ENCODE peak calls at places on chromosomes 1 and 21, in ten cellular contexts. U is H1, A is Panc1, L is prostate gland, G is OCI-LY7, W is dorsolateral prefrontal cortex, Y is mesothelial cell of epicardium, T is AG09309, Q is ovary, S is fibroblast of pulmonary artery. J is an unnamed sample.

GRCh38 chr1:103190746-103191145 is 82.4 kb upstream of the COL11A1 start:
- DNase-seq in U (no peak), A (no peak), L (no peak), G (no peak), W (no peak), Y (no peak), T (no peak), Q (no peak), S (no peak), J (no peak)

GRCh38 chr1:86207323-86207722 is 50.8 kb upstream of the COL24A1 start:
- DNase-seq in U (no peak), A (no peak), L (no peak), G (no peak), W (peak), Y (no peak), T (peak), Q (no peak), S (peak), J (no peak)

GRCh38 chr21:31444061-31444460 is 100.0 kb upstream of the TIAM1 start:
- DNase-seq in U (no peak), A (no peak), L (no peak), G (no peak), W (no peak), Y (no peak), T (no peak), Q (no peak), S (peak), J (no peak)

GRCh38 chr21:46392921-46393320 is 65.8 kb upstream of the DIP2A start:
- DNase-seq in U (no peak), A (no peak), L (no peak), G (no peak), W (peak), Y (no peak), T (peak), Q (peak), S (peak), J (no peak)

GRCh38 chr1:89454845-89455521 is 69.6 kb upstream of the LRRC8B start:
- DNase-seq in U (peak), A (peak), L (peak), G (peak), W (no peak), Y (no peak), T (peak), Q (peak), S (peak), J (no peak)

GRCh38 chr1:105779727-105780126 is 1276.7 kb upstream of the PRMT6 start:
- DNase-seq in U (no peak), A (no peak), L (no peak), G (no peak), W (no peak), Y (no peak), T (no peak), Q (no peak), S (no peak), J (no peak)

GRCh38 chr21:15437873-15438272 is 291.9 kb upstream of the USP25 start:
- DNase-seq in U (no peak), A (no peak), L (no peak), G (no peak), W (no peak), Y (no peak), T (no peak), Q (no peak), S (peak), J (no peak)

GRCh38 chr1:200306954-200307754 is 102.7 kb downstream of the ZNF281 start:
- DNase-seq in U (no peak), A (no peak), L (no peak), G (peak), W (no peak), Y (no peak), T (no peak), Q (no peak), S (peak), J (no peak)

GRCh38 chr1:40634901-40635655 is 30.4 kb downstream of the RIMS3 start:
- DNase-seq in U (no peak), A (no peak), L (no peak), G (no peak), W (no peak), Y (no peak), T (no peak), Q (no peak), S (peak), J (no peak)

GRCh38 chr1:218156602-218157001 is 128.5 kb upstream of the RRP15 start:
- DNase-seq in U (peak), A (no peak), L (no peak), G (no peak), W (no peak), Y (no peak), T (no peak), Q (no peak), S (no peak), J (no peak)

DNA sequence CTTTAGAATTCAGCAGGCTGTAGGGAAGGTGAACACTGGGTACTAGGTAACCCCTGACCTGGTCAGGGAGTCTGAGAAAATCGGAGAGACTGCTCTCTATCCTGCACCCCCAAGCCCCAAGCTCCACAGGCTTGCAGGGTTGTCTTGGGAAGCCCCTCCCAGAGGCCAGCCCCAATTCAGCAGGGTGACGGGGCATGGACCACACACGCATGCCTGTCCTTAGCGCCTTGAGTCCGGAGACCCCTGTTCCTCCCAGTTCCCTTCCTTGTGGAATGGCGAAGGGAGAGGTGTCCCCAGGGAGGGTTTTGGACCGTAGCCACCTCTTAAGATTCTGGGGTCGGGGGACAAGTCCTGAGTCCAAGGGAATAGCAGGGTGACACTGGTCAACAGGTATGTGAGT is 116.1 kb downstream of the HLCS start:
- DNase-seq in U (no peak), A (no peak), L (no peak), G (no peak), W (no peak), Y (no peak), T (no peak), Q (no peak), S (no peak), J (no peak)
- TF ChIP-seq CTCF in U (no peak), A (no peak), L (no peak), G (no peak), W (no peak), Y (no peak), T (no peak), Q (no peak), S (no peak), J (no peak)

GRCh38 chr1:37391181-37391949 is 83.0 kb upstream of the ZC3H12A start:
- DNase-seq in U (peak), A (no peak), L (no peak), G (no peak), W (no peak), Y (no peak), T (no peak), Q (no peak), S (no peak), J (no peak)
- TF ChIP-seq CTCF in U (peak), A (no peak), L (no peak), G (no peak), W (no peak), Y (no peak), T (no peak), Q (no peak), S (no peak), J (peak)

GRCh38 chr1:67896826-67897225 is 63.6 kb upstream of the GNG12 start:
- DNase-seq in U (no peak), A (no peak), L (no peak), G (no peak), W (no peak), Y (no peak), T (no peak), Q (no peak), S (no peak), J (no peak)
- TF ChIP-seq CTCF in U (no peak), A (no peak), L (no peak), G (no peak), W (no peak), Y (no peak), T (no peak), Q (no peak), S (no peak), J (no peak)

DNA sequence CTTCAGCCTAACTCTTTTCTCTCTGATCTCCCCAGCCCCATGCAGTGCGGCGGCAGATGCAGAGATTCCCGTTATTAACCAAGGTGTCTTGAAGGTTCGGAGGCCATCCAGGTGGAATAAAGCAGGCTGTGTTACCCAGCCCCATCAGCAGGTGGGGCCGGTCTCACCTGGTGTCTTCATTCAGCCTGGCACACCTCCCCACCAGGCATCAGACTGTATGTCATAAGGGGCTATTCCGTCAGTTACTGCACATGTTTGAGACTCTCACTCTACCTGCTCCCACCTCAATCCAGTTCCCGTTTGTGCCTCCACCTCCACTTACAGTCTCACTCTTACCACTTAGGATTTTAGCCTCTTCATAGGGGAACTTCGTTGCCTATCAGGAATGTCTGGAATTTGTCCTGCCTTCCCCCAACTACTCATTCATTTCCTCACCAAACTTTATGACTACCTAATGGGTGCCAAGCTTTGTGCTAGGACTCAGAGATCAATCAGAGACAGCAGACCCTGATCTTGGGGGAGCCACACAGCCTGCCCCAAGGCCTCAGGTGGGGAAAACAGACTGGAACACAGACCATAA is 170.2 kb downstream of the PLPP3 start:
- DNase-seq in U (peak), A (no peak), L (no peak), G (peak), W (no peak), Y (no peak), T (no peak), Q (no peak), S (no peak), J (no peak)
- TF ChIP-seq CTCF in U (peak), A (peak), L (peak), G (peak), W (no peak), Y (peak), T (no peak), Q (no peak), S (peak), J (peak)

GRCh38 chr1:167720965-167721616 is 691 bp upstream of the MPZL1 start:
- DNase-seq in U (no peak), A (peak), L (peak), G (peak), W (peak), Y (no peak), T (peak), Q (peak), S (peak), J (no peak)
- TF ChIP-seq CTCF in U (peak), A (peak), L (peak), G (peak), W (peak), Y (no peak), T (peak), Q (no peak), S (peak), J (peak)

GRCh38 chr21:36613554-36613953 is 85.4 kb upstream of the SIM2 start:
- DNase-seq in U (no peak), A (no peak), L (no peak), G (no peak), W (no peak), Y (no peak), T (no peak), Q (no peak), S (no peak), J (no peak)

GRCh38 chr21:36610201-36610600 is 88.7 kb upstream of the SIM2 start:
- DNase-seq in U (no peak), A (no peak), L (no peak), G (no peak), W (no peak), Y (no peak), T (no peak), Q (no peak), S (peak), J (no peak)

GRCh38 chr21:36613064-36613463 is 85.9 kb upstream of the SIM2 start:
- DNase-seq in U (no peak), A (no peak), L (peak), G (no peak), W (no peak), Y (no peak), T (no peak), Q (no peak), S (no peak), J (no peak)

GRCh38 chr21:36609654-36610053 is 89.3 kb upstream of the SIM2 start:
- DNase-seq in U (no peak), A (no peak), L (no peak), G (no peak), W (no peak), Y (no peak), T (no peak), Q (no peak), S (no peak), J (no peak)

GRCh38 chr21:36615274-36615964 is 83.5 kb upstream of the SIM2 start:
- DNase-seq in U (peak), A (no peak), L (peak), G (peak), W (no peak), Y (no peak), T (no peak), Q (no peak), S (no peak), J (no peak)
- TF ChIP-seq CTCF in U (peak), A (peak), L (no peak), G (peak), W (no peak), Y (no peak), T (peak), Q (no peak), S (no peak), J (peak)